ENCODE peak calls at places on chromosomes 6 and 20, in four cellular contexts. Z, L, C and S are unnamed samples.

GRCh38 chr6:37134622-37135191 is 35.2 kb upstream of the PIM1 start:
- DNase-seq in Z (peak), L (no peak), C (no peak), S (no peak)

GRCh38 chr6:23218751-23219150 is 649.4 kb downstream of the HDGFL1 start:
- DNase-seq in Z (no peak), L (no peak), C (no peak), S (peak)

GRCh38 chr6:16318538-16318937 is 80.2 kb downstream of the GMPR start:
- DNase-seq in Z (no peak), L (no peak), C (no peak), S (no peak)

GRCh38 chr20:53100476-53100911 is 128.3 kb downstream of the TSHZ2 start:
- DNase-seq in Z (no peak), L (no peak), C (no peak), S (no peak)

GRCh38 chr6:7939864-7940228 is 29.3 kb upstream of the TXNDC5 start:
- DNase-seq in Z (no peak), L (no peak), C (no peak), S (no peak)

GRCh38 chr20:49593441-49594142 is 25.7 kb upstream of the PTGIS start:
- DNase-seq in Z (no peak), L (no peak), C (no peak), S (no peak)

GRCh38 chr6:118288355-118289124 is 259.6 kb upstream of the PLN start:
- DNase-seq in Z (no peak), L (no peak), C (no peak), S (no peak)

GRCh38 chr20:51275816-51276215 is 252.9 kb upstream of the KCNG1 start:
- DNase-seq in Z (no peak), L (no peak), C (no peak), S (no peak)

GRCh38 chr20:3710703-3711417 is 1.5 kb downstream of the SIGLEC1 start:
- DNase-seq in Z (peak), L (no peak), C (peak), S (peak)

GRCh38 chr20:59269396-59270025 is 30.9 kb upstream of the EDN3 start:
- DNase-seq in Z (no peak), L (no peak), C (no peak), S (no peak)

GRCh38 chr6:37816599-37817375 is 2.7 kb upstream of the ZFAND3 start:
- DNase-seq in Z (no peak), L (no peak), C (no peak), S (no peak)

GRCh38 chr6:3455121-3455489 is 1.7 kb downstream of the SLC22A23 start:
- DNase-seq in Z (peak), L (no peak), C (no peak), S (no peak)

GRCh38 chr6:148269386-148269785 is 73.3 kb upstream of the SASH1 start:
- DNase-seq in Z (no peak), L (no peak), C (no peak), S (no peak)

GRCh38 chr20:25178563-25179438 is 16.7 kb upstream of the ENTPD6 start:
- DNase-seq in Z (no peak), L (no peak), C (no peak), S (peak)

GRCh38 chr20:50559856-50560623 is 49.9 kb downstream of the PTPN1 start:
- DNase-seq in Z (no peak), L (no peak), C (no peak), S (no peak)

GRCh38 chr6:82251942-82252341 is 4.4 kb upstream of the IBTK start:
- DNase-seq in Z (no peak), L (no peak), C (no peak), S (peak)

GRCh38 chr6:142886431-142887170 is 58.4 kb downstream of the HIVEP2 start:
- DNase-seq in Z (no peak), L (no peak), C (no peak), S (peak)

GRCh38 chr6:96789871-96790270 is 47.4 kb downstream of the GPR63 start:
- DNase-seq in Z (no peak), L (no peak), C (no peak), S (no peak)

GRCh38 chr6:16676978-16677377 is 84.3 kb downstream of the ATXN1 start:
- DNase-seq in Z (no peak), L (no peak), C (no peak), S (no peak)

GRCh38 chr6:131208787-131209186 is 73.5 kb downstream of the AKAP7 start:
- DNase-seq in Z (no peak), L (no peak), C (no peak), S (no peak)

GRCh38 chr20:43750774-43751166 is 24.0 kb upstream of the GTSF1L start:
- DNase-seq in Z (no peak), L (no peak), C (no peak), S (no peak)

GRCh38 chr20:5658897-5659296 is 91.3 kb upstream of the SHLD1 start:
- DNase-seq in Z (no peak), L (no peak), C (peak), S (peak)

GRCh38 chr6:52423971-52424381 is 3.8 kb downstream of the EFHC1 start:
- DNase-seq in Z (no peak), L (no peak), C (no peak), S (no peak)

GRCh38 chr6:52610745-52611355 is 34.0 kb upstream of the TRAM2 start:
- DNase-seq in Z (no peak), L (no peak), C (no peak), S (no peak)

GRCh38 chr6:31791324-31792089 is 4.0 kb downstream of the VARS1 start:
- DNase-seq in Z (no peak), L (no peak), C (peak), S (peak)

GRCh38 chr6:125790403-125791150 is at the start of gene NCOA7:
- DNase-seq in Z (peak), L (peak), C (peak), S (peak)

GRCh38 chr6:2976571-2977085 is 5.3 kb upstream of the SERPINB6 start:
- DNase-seq in Z (no peak), L (no peak), C (no peak), S (no peak)

GRCh38 chr6:3748208-3748701 is 3.3 kb downstream of the PXDC1 start:
- DNase-seq in Z (no peak), L (no peak), C (peak), S (no peak)

GRCh38 chr6:105545947-105546710 is 143.2 kb upstream of the PREP start:
- DNase-seq in Z (no peak), L (no peak), C (no peak), S (no peak)

GRCh38 chr6:96015321-96015790 is 418 bp upstream of the FUT9 start:
- DNase-seq in Z (no peak), L (peak), C (peak), S (peak)

GRCh38 chr6:48027704-48028435 is 83.1 kb downstream of the PTCHD4 start:
- DNase-seq in Z (no peak), L (no peak), C (no peak), S (no peak)

GRCh38 chr6:166538297-166539010 is 48.0 kb downstream of the RAMACL start:
- DNase-seq in Z (no peak), L (no peak), C (no peak), S (no peak)

GRCh38 chr20:24777746-24778145 is 171.3 kb upstream of the CST7 start:
- DNase-seq in Z (no peak), L (no peak), C (no peak), S (no peak)

GRCh38 chr6:84582997-84583396 is 181.4 kb downstream of the TBX18 start:
- DNase-seq in Z (no peak), L (no peak), C (no peak), S (no peak)